ENCODE peak calls at places on chromosomes 6 and 20, in nine cellular contexts. Y is body of pancreas; H is neuronal stem cell; U is psoas muscle; I is CD8-positive, alpha-beta T cell; X is breast epithelium; N is H9; Q is upper lobe of right lung; J is small intestine. C is an unnamed sample.

GRCh38 chr6:106206905-106207304 is 118.7 kb downstream of the ATG5 start:
- DNase-seq in Y (no peak), H (no peak), U (no peak), I (no peak), X (no peak), N (no peak), Q (no peak), J (no peak), C (no peak)

GRCh38 chr6:142013286-142013685 is 119.4 kb upstream of the GJE1 start:
- DNase-seq in Y (no peak), H (no peak), U (no peak), I (no peak), X (no peak), N (no peak), Q (no peak), J (no peak), C (no peak)

GRCh38 chr6:39700362-39700761 is 24.8 kb downstream of the KIF6 start:
- DNase-seq in Y (no peak), H (no peak), U (no peak), I (no peak), X (no peak), N (no peak), Q (no peak), J (no peak), C (no peak)

GRCh38 chr20:46752639-46753235 is 43.3 kb downstream of the SLC2A10 start:
- DNase-seq in Y (peak; percentile 69), H (peak; percentile 65), U (peak; percentile 34), I (peak; percentile 15), X (peak; percentile 52), N (peak; percentile 60), Q (peak; percentile 77), J (peak; percentile 30), C (peak; percentile 24)

GRCh38 chr6:78583079-78583478 is 284.3 kb upstream of the IRAK1BP1 start:
- DNase-seq in Y (no peak), H (no peak), U (no peak), I (no peak), X (no peak), N (no peak), Q (no peak), J (no peak), C (no peak)

GRCh38 chr6:132683543-132683942 is 24.6 kb upstream of the TAAR1 start:
- DNase-seq in Y (no peak), H (no peak), U (no peak), I (no peak), X (peak; percentile 32), N (no peak), Q (no peak), J (no peak), C (no peak)

GRCh38 chr6:34338811-34339210 is 53.7 kb downstream of the NUDT3 start:
- DNase-seq in Y (no peak), H (no peak), U (no peak), I (no peak), X (no peak), N (no peak), Q (no peak), J (no peak), C (no peak)

GRCh38 chr6:149545258-149545753 is 537 bp downstream of the PPIL4 start:
- DNase-seq in Y (peak; percentile 34), H (peak; percentile 24), U (peak; percentile 24), I (peak; percentile 25), X (peak; percentile 45), N (peak; percentile 34), Q (peak; percentile 64), J (peak; percentile 51), C (peak; percentile 19)

GRCh38 chr6:13813011-13813410 is 1.3 kb downstream of the MCUR1 start:
- DNase-seq in Y (no peak), H (no peak), U (no peak), I (no peak), X (no peak), N (no peak), Q (no peak), J (peak; percentile 58), C (no peak)

GRCh38 chr20:24392612-24393011 is 76.8 kb upstream of the SYNDIG1 start:
- DNase-seq in Y (no peak), H (no peak), U (no peak), I (no peak), X (no peak), N (peak; percentile 4), Q (no peak), J (no peak), C (no peak)

GRCh38 chr6:47352169-47352568 is 42.5 kb upstream of the TNFRSF21 start:
- DNase-seq in Y (no peak), H (no peak), U (no peak), I (no peak), X (no peak), N (no peak), Q (no peak), J (no peak), C (no peak)

GRCh38 chr20:25389381-25389857 is 1.2 kb downstream of the ABHD12 start:
- DNase-seq in Y (no peak), H (no peak), U (no peak), I (no peak), X (no peak), N (no peak), Q (no peak), J (peak; percentile 37), C (no peak)

GRCh38 chr6:134039116-134039515 is 13.3 kb downstream of the SLC2A12 start:
- DNase-seq in Y (no peak), H (no peak), U (no peak), I (no peak), X (no peak), N (no peak), Q (no peak), J (no peak), C (no peak)

GRCh38 chr6:36033935-36034334 is 6.3 kb downstream of the MAPK14 start:
- DNase-seq in Y (no peak), H (no peak), U (no peak), I (peak; percentile 10), X (no peak), N (no peak), Q (no peak), J (no peak), C (no peak)

GRCh38 chr6:34331361-34332050 is 61.0 kb downstream of the NUDT3 start:
- DNase-seq in Y (no peak), H (no peak), U (no peak), I (no peak), X (no peak), N (no peak), Q (no peak), J (no peak), C (no peak)

GRCh38 chr6:67888546-67888885 is 746.6 kb upstream of the ADGRB3 start:
- DNase-seq in Y (no peak), H (no peak), U (no peak), I (no peak), X (no peak), N (no peak), Q (no peak), J (no peak), C (no peak)
- H3K9me3 ChIP-seq in Y (no peaks in the 10 kb centered on the region), H (no peaks in the 10 kb centered on the region), U (no peaks in the 10 kb centered on the region), I (no peaks in the 10 kb centered on the region), X (no peaks in the 10 kb centered on the region), N (no peaks in the 10 kb centered on the region), Q (no peaks in the 10 kb centered on the region), J (peaks cover 2% of the 10 kb centered on the region), C (peaks cover 22% of the 10 kb centered on the region)

GRCh38 chr6:144351338-144351737 is 66.2 kb downstream of the UTRN start:
- DNase-seq in Y (no peak), H (no peak), U (no peak), I (no peak), X (no peak), N (no peak), Q (no peak), J (no peak), C (no peak)

GRCh38 chr6:144350176-144350575 is 65.0 kb downstream of the UTRN start:
- DNase-seq in Y (no peak), H (no peak), U (no peak), I (no peak), X (no peak), N (no peak), Q (no peak), J (no peak), C (no peak)

GRCh38 chr6:144349690-144350132 is 64.6 kb downstream of the UTRN start:
- DNase-seq in Y (no peak), H (no peak), U (no peak), I (no peak), X (no peak), N (no peak), Q (no peak), J (no peak), C (no peak)

GRCh38 chr6:144352310-144352709 is 67.2 kb downstream of the UTRN start:
- DNase-seq in Y (no peak), H (no peak), U (no peak), I (no peak), X (no peak), N (no peak), Q (no peak), J (no peak), C (no peak)

GRCh38 chr6:144351741-144352140 is 66.6 kb downstream of the UTRN start:
- DNase-seq in Y (peak; percentile 45), H (no peak), U (no peak), I (no peak), X (no peak), N (no peak), Q (no peak), J (no peak), C (no peak)
- H3K4me1 ChIP-seq in Y (peaks cover 50% of the 10 kb centered on the region), H (no peaks in the 10 kb centered on the region), U (peaks cover 48% of the 10 kb centered on the region), I (peaks cover 76% of the 10 kb centered on the region), X (peaks cover 11% of the 10 kb centered on the region), N (peaks cover 9% of the 10 kb centered on the region), Q (peaks cover 68% of the 10 kb centered on the region), J (no peaks in the 10 kb centered on the region), C (peaks cover 91% of the 10 kb centered on the region)

DNA sequence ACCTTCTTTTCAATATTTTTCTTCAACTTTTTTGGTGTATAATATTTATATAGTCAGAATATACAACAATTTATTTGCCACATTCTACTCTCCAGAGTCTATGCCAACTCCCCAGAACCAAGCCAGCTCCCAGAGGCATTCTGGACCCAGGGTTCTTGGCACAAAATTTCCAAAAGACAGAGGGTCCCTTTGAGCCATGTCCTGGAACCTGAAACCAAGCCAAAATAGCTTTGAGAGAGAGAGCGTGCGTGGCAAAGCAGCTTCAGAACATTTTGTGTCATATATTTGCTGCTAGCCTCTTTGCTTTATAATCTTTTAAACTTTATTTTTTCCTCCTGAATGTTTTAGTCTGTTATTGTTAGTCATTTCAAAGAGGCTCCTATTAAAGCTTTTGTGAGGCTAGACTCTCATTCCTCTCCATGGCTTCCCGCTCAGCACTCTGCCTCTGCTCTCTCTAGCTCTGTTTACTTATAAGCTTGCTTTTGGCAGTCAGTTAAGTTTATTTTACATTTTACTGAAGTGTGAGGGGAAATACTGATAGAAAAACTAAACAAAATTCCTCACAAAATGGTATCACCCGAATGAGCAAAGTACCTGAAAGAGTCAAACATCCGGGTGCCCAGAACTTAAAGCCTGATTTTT is 605.2 kb upstream of the ID4 start:
- DNase-seq in Y (no peak), H (no peak), U (no peak), I (no peak), X (peak; percentile 58), N (no peak), Q (no peak), J (no peak), C (no peak)
- H3K9me3 ChIP-seq in Y (no peaks in the 10 kb centered on the region), H (no peaks in the 10 kb centered on the region), U (no peaks in the 10 kb centered on the region), I (no peaks in the 10 kb centered on the region), X (no peaks in the 10 kb centered on the region), N (no peaks in the 10 kb centered on the region), Q (no peaks in the 10 kb centered on the region), J (no peaks in the 10 kb centered on the region), C (peaks cover 16% of the 10 kb centered on the region)

DNA sequence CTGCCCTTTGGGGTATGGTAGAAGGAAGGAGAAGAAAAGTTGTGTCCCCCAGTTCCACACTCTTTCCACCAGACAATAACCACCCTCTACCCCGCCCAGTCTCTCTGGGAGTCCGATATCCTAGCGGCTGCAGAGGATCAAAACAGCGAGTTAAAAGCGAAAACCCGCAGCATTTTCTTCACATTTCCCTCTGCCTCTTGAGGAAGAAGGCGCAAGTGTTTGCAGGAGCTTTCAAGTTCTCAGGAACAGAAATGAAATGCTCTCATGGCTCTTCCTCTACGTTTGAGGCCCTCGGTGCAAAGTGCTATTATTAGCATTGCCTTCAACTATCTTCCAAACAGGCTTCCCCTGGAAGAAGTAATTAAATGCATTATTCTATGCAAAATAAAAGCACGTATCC is 52.2 kb upstream of the CCDC167 start:
- DNase-seq in Y (no peak), H (no peak), U (no peak), I (no peak), X (no peak), N (no peak), Q (no peak), J (no peak), C (no peak)
- H3K4me1 ChIP-seq in Y (no peaks in the 10 kb centered on the region), H (peaks cover 21% of the 10 kb centered on the region), U (no peaks in the 10 kb centered on the region), I (peaks cover 16% of the 10 kb centered on the region), X (no peaks in the 10 kb centered on the region), N (no peaks in the 10 kb centered on the region), Q (peaks cover 4% of the 10 kb centered on the region), J (no peaks in the 10 kb centered on the region), C (peaks cover 9% of the 10 kb centered on the region)

C was measured in left ventricle myocardium inferior.